ENCODE peak calls at places on chromosomes 3 and 15, in six cellular contexts. One of them, this sample, is unnamed. For H3K27me3, the result is how much of the 10 kb centered on the place peaks cover.

GRCh38 chr15:84855032-84855645 is 29.3 kb upstream of the SLC28A1 start:
- DNase-seq in tibial artery: no peak
- DNase-seq in CD8-positive, alpha-beta memory T cell: no peak
- DNase-seq in Peyer's patch: no peak
- DNase-seq in adrenal gland: no peak
- DNase-seq in ovary: no peak
- DNase-seq in this sample: no peak

GRCh38 chr15:34436126-34436955 is 1.3 kb downstream of the GOLGA8A start:
- DNase-seq in Peyer's patch: no peak
- DNase-seq in CD8-positive, alpha-beta memory T cell: no peak
- DNase-seq in tibial artery: no peak
- DNase-seq in ovary: no peak
- DNase-seq in adrenal gland: no peak
- DNase-seq in this sample: no peak

GRCh38 chr15:88664151-88664778 is 25.4 kb downstream of the ISG20 start:
- DNase-seq in adrenal gland: no peak
- DNase-seq in Peyer's patch: peak
- DNase-seq in CD8-positive, alpha-beta memory T cell: peak
- DNase-seq in tibial artery: no peak
- DNase-seq in ovary: no peak
- DNase-seq in this sample: no peak

GRCh38 chr3:16912400-16913263 is 27.9 kb downstream of the PLCL2 start:
- DNase-seq in tibial artery: no peak
- DNase-seq in CD8-positive, alpha-beta memory T cell: no peak
- DNase-seq in adrenal gland: no peak
- DNase-seq in Peyer's patch: no peak
- DNase-seq in ovary: no peak
- DNase-seq in this sample: no peak

GRCh38 chr3:111321786-111322185 is 220.2 kb upstream of the CD96 start:
- DNase-seq in ovary: no peak
- DNase-seq in adrenal gland: peak
- DNase-seq in tibial artery: no peak
- DNase-seq in CD8-positive, alpha-beta memory T cell: no peak
- DNase-seq in Peyer's patch: no peak
- DNase-seq in this sample: no peak

GRCh38 chr3:70780790-70781189 is 468.4 kb upstream of the MDFIC2 start:
- DNase-seq in Peyer's patch: no peak
- DNase-seq in ovary: no peak
- DNase-seq in CD8-positive, alpha-beta memory T cell: no peak
- DNase-seq in adrenal gland: no peak
- DNase-seq in tibial artery: no peak
- DNase-seq in this sample: no peak

GRCh38 chr15:72169921-72170611 is 27.5 kb downstream of the GRAMD2A start:
- DNase-seq in Peyer's patch: no peak
- DNase-seq in adrenal gland: no peak
- DNase-seq in CD8-positive, alpha-beta memory T cell: no peak
- DNase-seq in ovary: no peak
- DNase-seq in tibial artery: no peak
- DNase-seq in this sample: no peak

GRCh38 chr3:126373682-126374601 is 16.7 kb upstream of the KLF15 start:
- DNase-seq in adrenal gland: peak
- DNase-seq in CD8-positive, alpha-beta memory T cell: no peak
- DNase-seq in ovary: peak
- DNase-seq in Peyer's patch: no peak
- DNase-seq in tibial artery: peak
- DNase-seq in this sample: no peak

GRCh38 chr3:35936571-35936970 is 297.2 kb downstream of the ARPP21 start:
- DNase-seq in adrenal gland: no peak
- DNase-seq in Peyer's patch: no peak
- DNase-seq in CD8-positive, alpha-beta memory T cell: no peak
- DNase-seq in tibial artery: no peak
- DNase-seq in ovary: no peak
- DNase-seq in this sample: no peak

GRCh38 chr3:126546549-126547239 is 12.0 kb downstream of the C3orf22 start:
- DNase-seq in tibial artery: peak
- DNase-seq in ovary: no peak
- DNase-seq in CD8-positive, alpha-beta memory T cell: no peak
- DNase-seq in Peyer's patch: no peak
- DNase-seq in adrenal gland: peak
- DNase-seq in this sample: no peak

GRCh38 chr3:126375835-126376331 is 18.7 kb upstream of the KLF15 start:
- DNase-seq in Peyer's patch: no peak
- DNase-seq in adrenal gland: no peak
- DNase-seq in tibial artery: peak
- DNase-seq in ovary: peak
- DNase-seq in CD8-positive, alpha-beta memory T cell: no peak
- DNase-seq in this sample: no peak

GRCh38 chr3:46912986-46913385 is 35.5 kb downstream of the PTH1R start:
- DNase-seq in ovary: no peak
- DNase-seq in CD8-positive, alpha-beta memory T cell: no peak
- DNase-seq in tibial artery: peak
- DNase-seq in adrenal gland: no peak
- DNase-seq in Peyer's patch: no peak
- DNase-seq in this sample: peak

GRCh38 chr3:101810023-101810415 is 31.0 kb downstream of the NXPE3 start:
- DNase-seq in Peyer's patch: no peak
- DNase-seq in adrenal gland: no peak
- DNase-seq in tibial artery: no peak
- DNase-seq in CD8-positive, alpha-beta memory T cell: no peak
- DNase-seq in ovary: no peak
- DNase-seq in this sample: no peak

GRCh38 chr15:80779658-80780415 is 667 bp downstream of the CEMIP start:
- DNase-seq in tibial artery: no peak
- DNase-seq in adrenal gland: no peak
- DNase-seq in ovary: peak
- DNase-seq in Peyer's patch: no peak
- DNase-seq in CD8-positive, alpha-beta memory T cell: no peak
- DNase-seq in this sample: no peak

GRCh38 chr3:127791221-127791913 is 30.9 kb downstream of the MGLL start:
- DNase-seq in Peyer's patch: no peak
- DNase-seq in CD8-positive, alpha-beta memory T cell: no peak
- DNase-seq in ovary: no peak
- DNase-seq in adrenal gland: no peak
- DNase-seq in tibial artery: no peak
- DNase-seq in this sample: no peak

GRCh38 chr3:122745365-122746021 is 48.1 kb downstream of the HSPBAP1 start:
- DNase-seq in Peyer's patch: no peak
- DNase-seq in adrenal gland: no peak
- DNase-seq in ovary: no peak
- DNase-seq in CD8-positive, alpha-beta memory T cell: no peak
- DNase-seq in tibial artery: no peak
- DNase-seq in this sample: no peak

DNA sequence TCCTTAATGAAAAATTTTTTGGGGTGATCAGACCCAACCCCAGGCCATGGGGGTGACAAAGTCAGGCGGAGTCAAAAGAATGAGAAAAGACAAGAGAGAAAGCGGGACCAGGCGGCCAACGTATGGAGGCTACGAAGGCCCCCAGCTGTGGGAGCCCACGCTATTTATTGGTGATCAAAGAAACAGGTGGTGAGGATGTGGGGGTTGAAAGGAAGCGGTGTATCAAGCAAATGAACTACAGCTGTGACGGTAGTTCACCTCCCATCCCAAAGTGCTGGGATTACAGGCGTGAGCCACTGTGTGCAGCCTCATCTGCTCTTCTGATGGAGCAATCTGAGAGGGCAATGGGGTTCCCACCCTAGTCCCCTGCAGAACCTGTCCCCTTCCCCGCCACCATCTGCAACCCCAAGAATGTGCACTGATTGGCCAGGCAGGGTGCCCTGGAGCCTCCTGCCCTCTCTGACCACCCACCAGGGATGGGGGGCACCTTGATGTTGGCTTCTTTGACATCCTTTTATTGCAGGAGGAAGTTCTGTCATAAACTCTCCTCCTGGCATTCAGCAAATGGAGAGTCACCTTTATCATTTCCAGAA is 1.1 kb upstream of the CHRNA3 start:
- DNase-seq in CD8-positive, alpha-beta memory T cell: no peak
- DNase-seq in tibial artery: peak
- DNase-seq in Peyer's patch: no peak
- DNase-seq in adrenal gland: no peak
- DNase-seq in ovary: no peak
- DNase-seq in this sample: no peak
- H3K27me3 ChIP-seq in CD8-positive, alpha-beta memory T cell: under half
- H3K27me3 ChIP-seq in tibial artery: half or more
- H3K27me3 ChIP-seq in Peyer's patch: under half
- H3K27me3 ChIP-seq in adrenal gland: under half
- H3K27me3 ChIP-seq in ovary: under half
- H3K27me3 ChIP-seq in this sample: half or more

GRCh38 chr15:28929200-28929599 is 43.4 kb downstream of the APBA2 start:
- DNase-seq in Peyer's patch: no peak
- DNase-seq in tibial artery: peak
- DNase-seq in adrenal gland: no peak
- DNase-seq in ovary: no peak
- DNase-seq in CD8-positive, alpha-beta memory T cell: no peak
- DNase-seq in this sample: no peak

GRCh38 chr15:28932361-28932760 is 46.6 kb downstream of the APBA2 start:
- DNase-seq in Peyer's patch: no peak
- DNase-seq in ovary: no peak
- DNase-seq in CD8-positive, alpha-beta memory T cell: no peak
- DNase-seq in adrenal gland: no peak
- DNase-seq in tibial artery: peak
- DNase-seq in this sample: no peak

GRCh38 chr15:28931828-28932227 is 46.1 kb downstream of the APBA2 start:
- DNase-seq in adrenal gland: no peak
- DNase-seq in tibial artery: no peak
- DNase-seq in CD8-positive, alpha-beta memory T cell: no peak
- DNase-seq in ovary: no peak
- DNase-seq in Peyer's patch: no peak
- DNase-seq in this sample: no peak

GRCh38 chr15:28930476-28931291 is 44.9 kb downstream of the APBA2 start:
- DNase-seq in CD8-positive, alpha-beta memory T cell: no peak
- DNase-seq in tibial artery: peak
- DNase-seq in adrenal gland: no peak
- DNase-seq in Peyer's patch: no peak
- DNase-seq in ovary: no peak
- DNase-seq in this sample: no peak

DNA sequence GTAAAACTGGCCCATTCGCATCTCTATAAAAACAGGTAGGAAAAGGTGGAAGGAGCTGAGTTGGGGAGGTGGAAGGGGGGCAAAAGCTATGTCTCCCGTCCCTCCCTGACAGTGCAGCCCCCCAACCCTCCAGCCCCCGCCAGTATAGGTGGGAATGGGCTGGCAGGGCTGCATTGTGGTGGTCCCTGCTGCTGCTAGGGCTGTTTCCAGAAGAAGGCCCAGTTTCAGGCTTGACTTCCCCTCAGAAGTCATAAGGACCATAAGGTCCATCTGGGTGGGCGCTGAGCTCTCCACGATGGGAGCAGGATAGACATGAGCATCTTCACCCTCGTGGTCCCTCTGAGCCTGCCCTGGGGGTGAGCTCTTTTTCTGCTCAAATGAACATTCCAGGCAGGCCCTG is 44.2 kb downstream of the APBA2 start:
- DNase-seq in tibial artery: peak
- DNase-seq in ovary: no peak
- DNase-seq in CD8-positive, alpha-beta memory T cell: no peak
- DNase-seq in adrenal gland: no peak
- DNase-seq in Peyer's patch: no peak
- DNase-seq in this sample: no peak
- H3K27me3 ChIP-seq in tibial artery: under half
- H3K27me3 ChIP-seq in ovary: under half
- H3K27me3 ChIP-seq in CD8-positive, alpha-beta memory T cell: under half
- H3K27me3 ChIP-seq in adrenal gland: under half
- H3K27me3 ChIP-seq in Peyer's patch: under half
- H3K27me3 ChIP-seq in this sample: half or more

DNA sequence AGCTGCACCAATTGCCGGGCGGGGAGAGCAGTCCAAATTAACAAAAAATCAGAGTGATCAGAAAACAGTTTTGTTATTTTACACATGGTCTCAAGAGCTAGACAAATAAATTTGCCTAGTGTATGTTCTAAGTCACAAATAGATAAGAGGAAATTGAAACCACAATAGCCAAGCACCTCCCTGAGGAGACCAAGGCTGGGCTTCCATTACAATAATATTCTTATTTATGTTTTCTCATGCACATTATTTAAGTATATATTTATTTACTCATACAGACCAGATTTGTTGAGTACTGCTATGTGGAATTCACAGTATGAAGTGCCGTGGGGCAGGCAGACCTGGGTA is 242.3 kb upstream of the ICE2 start:
- DNase-seq in Peyer's patch: no peak
- DNase-seq in tibial artery: no peak
- DNase-seq in CD8-positive, alpha-beta memory T cell: no peak
- DNase-seq in adrenal gland: no peak
- DNase-seq in ovary: no peak
- DNase-seq in this sample: no peak
- H3K27me3 ChIP-seq in Peyer's patch: under half
- H3K27me3 ChIP-seq in tibial artery: under half
- H3K27me3 ChIP-seq in CD8-positive, alpha-beta memory T cell: under half
- H3K27me3 ChIP-seq in adrenal gland: under half
- H3K27me3 ChIP-seq in ovary: under half
- H3K27me3 ChIP-seq in this sample: under half

GRCh38 chr3:79766474-79767193 is 1.2 kb downstream of the ROBO1 start:
- DNase-seq in ovary: peak
- DNase-seq in tibial artery: no peak
- DNase-seq in adrenal gland: no peak
- DNase-seq in CD8-positive, alpha-beta memory T cell: no peak
- DNase-seq in Peyer's patch: no peak
- DNase-seq in this sample: no peak

GRCh38 chr3:79767953-79768282 is at the start of gene ROBO1:
- DNase-seq in CD8-positive, alpha-beta memory T cell: no peak
- DNase-seq in Peyer's patch: no peak
- DNase-seq in tibial artery: no peak
- DNase-seq in adrenal gland: no peak
- DNase-seq in ovary: no peak
- DNase-seq in this sample: no peak

GRCh38 chr3:79765854-79766253 is 1.9 kb downstream of the ROBO1 start:
- DNase-seq in ovary: no peak
- DNase-seq in adrenal gland: no peak
- DNase-seq in CD8-positive, alpha-beta memory T cell: no peak
- DNase-seq in Peyer's patch: no peak
- DNase-seq in tibial artery: no peak
- DNase-seq in this sample: no peak

GRCh38 chr3:79769234-79769633 is 1.4 kb upstream of the ROBO1 start:
- DNase-seq in adrenal gland: no peak
- DNase-seq in ovary: no peak
- DNase-seq in tibial artery: no peak
- DNase-seq in CD8-positive, alpha-beta memory T cell: no peak
- DNase-seq in Peyer's patch: no peak
- DNase-seq in this sample: no peak

GRCh38 chr3:79767194-79767952 is 425 bp downstream of the ROBO1 start:
- DNase-seq in adrenal gland: no peak
- DNase-seq in Peyer's patch: no peak
- DNase-seq in ovary: no peak
- DNase-seq in CD8-positive, alpha-beta memory T cell: no peak
- DNase-seq in tibial artery: no peak
- DNase-seq in this sample: no peak
- H3K27me3 ChIP-seq in adrenal gland: under half
- H3K27me3 ChIP-seq in Peyer's patch: under half
- H3K27me3 ChIP-seq in ovary: under half
- H3K27me3 ChIP-seq in CD8-positive, alpha-beta memory T cell: under half
- H3K27me3 ChIP-seq in tibial artery: under half
- H3K27me3 ChIP-seq in this sample: half or more